ENCODE peak calls at places on chromosomes 7 and 10, in nine cellular contexts. N is GM12865, D is brain microvascular endothelial cell, A is coronary artery, X is PC-9, U is choroid plexus epithelial cell, K is AG04450, Q is heart right ventricle, L is pancreas. G is an unnamed sample.
A peak's percentile ranks its signal among the peaks of the same experiment; 100 is the strongest.

GRCh38 chr10:44973323-44974081 is 5.1 kb downstream of the DEPP1 start:
- DNase-seq in N (peak; percentile 77), D (no peak), A (no peak), X (no peak), U (no peak), K (no peak), Q (no peak), L (peak; percentile 51), G (no peak)

GRCh38 chr7:126727930-126728331 is 524.8 kb downstream of the GRM8 start:
- DNase-seq in N (no peak), D (peak; percentile 83), A (no peak), X (peak; percentile 16), U (peak; percentile 75), K (no peak), Q (no peak), L (no peak), G (no peak)

GRCh38 chr7:39248041-39248692 is 270.5 kb downstream of the POU6F2 start:
- DNase-seq in N (no peak), D (no peak), A (no peak), X (no peak), U (no peak), K (no peak), Q (no peak), L (no peak), G (no peak)

GRCh38 chr7:131110294-131111080 is 217.2 kb upstream of the MKLN1 start:
- DNase-seq in N (peak; percentile 17), D (peak; percentile 56), A (peak; percentile 80), X (peak; percentile 43), U (peak; percentile 52), K (no peak), Q (no peak), L (no peak), G (no peak)

GRCh38 chr10:44389556-44389955 is 4.7 kb upstream of the CXCL12 start:
- DNase-seq in N (no peak), D (no peak), A (no peak), X (no peak), U (no peak), K (no peak), Q (no peak), L (no peak), G (no peak)

GRCh38 chr10:6195376-6195775 is 7.4 kb upstream of the PFKFB3 start:
- DNase-seq in N (no peak), D (peak; percentile 78), A (no peak), X (no peak), U (peak; percentile 68), K (no peak), Q (no peak), L (no peak), G (no peak)

GRCh38 chr10:116787893-116788665 is 45.7 kb upstream of the HSPA12A start:
- DNase-seq in N (peak; percentile 63), D (peak; percentile 68), A (no peak), X (peak; percentile 59), U (peak; percentile 79), K (peak; percentile 27), Q (peak; percentile 81), L (peak; percentile 82), G (no peak)

GRCh38 chr10:119199231-119199992 is 8.0 kb upstream of the GRK5 start:
- DNase-seq in N (peak; percentile 80), D (peak; percentile 82), A (peak; percentile 81), X (peak; percentile 27), U (peak; percentile 96), K (no peak), Q (peak; percentile 37), L (no peak), G (no peak)

GRCh38 chr10:35705671-35706070 is 63.6 kb upstream of the FZD8 start:
- DNase-seq in N (no peak), D (no peak), A (no peak), X (no peak), U (no peak), K (no peak), Q (no peak), L (no peak), G (no peak)

GRCh38 chr7:18119985-18120384 is 92.3 kb upstream of the PRPS1L1 start:
- DNase-seq in N (no peak), D (peak; percentile 12), A (no peak), X (no peak), U (peak; percentile 25), K (no peak), Q (no peak), L (no peak), G (no peak)

GRCh38 chr7:15352807-15353206 is 209.0 kb downstream of the AGMO start:
- DNase-seq in N (no peak), D (no peak), A (no peak), X (no peak), U (no peak), K (no peak), Q (no peak), L (no peak), G (no peak)

GRCh38 chr10:86387221-86387794 is 20.7 kb upstream of the GRID1 start:
- DNase-seq in N (no peak), D (no peak), A (peak; percentile 49), X (no peak), U (no peak), K (no peak), Q (no peak), L (no peak), G (no peak)

GRCh38 chr7:73822319-73823173 is 8.2 kb upstream of the CLDN4 start:
- DNase-seq in N (no peak), D (peak; percentile 92), A (no peak), X (peak; percentile 99), U (peak; percentile 60), K (peak; percentile 54), Q (no peak), L (peak; percentile 62), G (no peak)

GRCh38 chr10:91410638-91411367 is 659 bp downstream of the HECTD2 start:
- DNase-seq in N (peak; percentile 11), D (peak; percentile 52), A (peak; percentile 75), X (no peak), U (peak; percentile 57), K (no peak), Q (no peak), L (no peak), G (no peak)

GRCh38 chr10:131865223-131865917 is 35.4 kb upstream of the PPP2R2D start:
- DNase-seq in N (no peak), D (no peak), A (no peak), X (no peak), U (no peak), K (no peak), Q (no peak), L (no peak), G (no peak)

GRCh38 chr7:114370177-114370576 is 44.4 kb upstream of the FOXP2 start:
- DNase-seq in N (no peak), D (no peak), A (no peak), X (no peak), U (no peak), K (no peak), Q (no peak), L (no peak), G (no peak)

GRCh38 chr10:59711871-59712491 is 2.3 kb upstream of the SLC16A9 start:
- DNase-seq in N (no peak), D (no peak), A (no peak), X (no peak), U (peak; percentile 14), K (no peak), Q (no peak), L (no peak), G (no peak)

GRCh38 chr7:142359694-142360279 is 101.9 kb upstream of the PRSS58 start:
- DNase-seq in N (no peak), D (no peak), A (no peak), X (no peak), U (peak; percentile 35), K (no peak), Q (no peak), L (no peak), G (no peak)

GRCh38 chr7:142362349-142362748 is 104.5 kb upstream of the PRSS58 start:
- DNase-seq in N (no peak), D (no peak), A (no peak), X (no peak), U (no peak), K (no peak), Q (no peak), L (no peak), G (no peak)

GRCh38 chr7:142365410-142365842 is 107.6 kb upstream of the PRSS58 start:
- DNase-seq in N (no peak), D (no peak), A (no peak), X (no peak), U (no peak), K (no peak), Q (no peak), L (no peak), G (no peak)

GRCh38 chr7:142364551-142364950 is 106.7 kb upstream of the PRSS58 start:
- DNase-seq in N (no peak), D (no peak), A (no peak), X (no peak), U (no peak), K (no peak), Q (no peak), L (no peak), G (no peak)
- H3K4me3 ChIP-seq in N (no peak overlapping the region), D (no peak overlapping the region), A (no peak overlapping the region), X (no peak overlapping the region), U (no peak overlapping the region), K (no peak overlapping the region), Q (no peak overlapping the region), L (no peak overlapping the region), G (no peak overlapping the region)

GRCh38 chr10:49538381-49539319 is at the start of gene ERCC6:
- DNase-seq in N (peak; percentile 99), D (peak; percentile 99), A (peak; percentile 99), X (peak; percentile 98), U (peak; percentile 99), K (peak; percentile 95), Q (peak; percentile 98), L (peak; percentile 100), G (peak; percentile 99)
- TF ChIP-seq CTCF in N (no peak), D (no peak), A (no peak), X (no peak), U (peak; percentile 29), K (no peak), Q (no peak), L (no peak), G (no peak)

GRCh38 chr7:101179117-101179779 is 845 bp downstream of the NAT16 start:
- DNase-seq in N (no peak), D (no peak), A (no peak), X (no peak), U (no peak), K (no peak), Q (no peak), L (no peak), G (no peak)
- H3K4me3 ChIP-seq in N (no peak overlapping the region), D (no peak overlapping the region), A (peak overlapping the region; percentile 22), X (no peak overlapping the region), U (no peak overlapping the region), K (peak overlapping the region; percentile 17), Q (no peak overlapping the region), L (no peak overlapping the region), G (peak overlapping the region; percentile 14)

GRCh38 chr7:122018032-122018431 is 126.0 kb downstream of the AASS start:
- DNase-seq in N (no peak), D (no peak), A (no peak), X (no peak), U (no peak), K (no peak), Q (no peak), L (no peak), G (no peak)

GRCh38 chr7:122013070-122013469 is 131.0 kb downstream of the AASS start:
- DNase-seq in N (peak; percentile 8), D (no peak), A (no peak), X (no peak), U (peak; percentile 5), K (no peak), Q (no peak), L (no peak), G (no peak)

GRCh38 chr7:122010116-122010515 is 133.9 kb downstream of the AASS start:
- DNase-seq in N (no peak), D (no peak), A (no peak), X (no peak), U (no peak), K (no peak), Q (no peak), L (no peak), G (no peak)

GRCh38 chr7:122014697-122015096 is 129.4 kb downstream of the AASS start:
- DNase-seq in N (no peak), D (no peak), A (no peak), X (no peak), U (peak; percentile 25), K (no peak), Q (no peak), L (no peak), G (no peak)
- TF ChIP-seq CTCF in N (no peak), D (no peak), A (no peak), X (peak; percentile 61), U (peak; percentile 25), K (peak; percentile 19), Q (no peak), L (no peak), G (no peak)